ENCODE peak calls at places on chromosome 13, in seven cellular contexts. One of them, this sample, is unnamed.
A peak's percentile ranks its signal among the peaks of the same experiment; 100 is the strongest.

GRCh38 chr13:114263590-114263989 is 17.8 kb upstream of the UPF3A start:
- DNase-seq in HTR-8/SVneo: no peak
- DNase-seq in activated naive CD4-positive, alpha-beta T cell: no peak
- DNase-seq in left cardiac atrium: no peak
- DNase-seq in breast epithelium: no peak
- DNase-seq in HEK293T: no peak
- DNase-seq in stimulated activated CD8-positive, alpha-beta memory T cell treated with anti-CD3 and anti-CD28 coated beads, Interleukin-4, amount 100 ng/mL, for 24 hours: no peak
- DNase-seq in this sample: no peak

GRCh38 chr13:44451651-44452050 is 78.0 kb downstream of the SERP2 start:
- DNase-seq in HTR-8/SVneo: no peak
- DNase-seq in activated naive CD4-positive, alpha-beta T cell: no peak
- DNase-seq in left cardiac atrium: no peak
- DNase-seq in breast epithelium: no peak
- DNase-seq in HEK293T: no peak
- DNase-seq in stimulated activated CD8-positive, alpha-beta memory T cell treated with anti-CD3 and anti-CD28 coated beads, Interleukin-4, amount 100 ng/mL, for 24 hours: no peak
- DNase-seq in this sample: no peak

GRCh38 chr13:46106839-46107371 is 2.1 kb upstream of the CPB2 start:
- DNase-seq in HTR-8/SVneo: no peak
- DNase-seq in activated naive CD4-positive, alpha-beta T cell: no peak
- DNase-seq in left cardiac atrium: no peak
- DNase-seq in breast epithelium: no peak
- DNase-seq in HEK293T: no peak
- DNase-seq in stimulated activated CD8-positive, alpha-beta memory T cell treated with anti-CD3 and anti-CD28 coated beads, Interleukin-4, amount 100 ng/mL, for 24 hours: no peak
- DNase-seq in this sample: no peak

GRCh38 chr13:71602327-71602726 is 264.7 kb downstream of the DACH1 start:
- DNase-seq in HTR-8/SVneo: no peak
- DNase-seq in activated naive CD4-positive, alpha-beta T cell: no peak
- DNase-seq in left cardiac atrium: no peak
- DNase-seq in breast epithelium: no peak
- DNase-seq in HEK293T: no peak
- DNase-seq in stimulated activated CD8-positive, alpha-beta memory T cell treated with anti-CD3 and anti-CD28 coated beads, Interleukin-4, amount 100 ng/mL, for 24 hours: no peak
- DNase-seq in this sample: no peak

GRCh38 chr13:113123226-113124150 is 889 bp downstream of the F10 start:
- DNase-seq in HTR-8/SVneo: no peak
- DNase-seq in activated naive CD4-positive, alpha-beta T cell: no peak
- DNase-seq in left cardiac atrium: peak; percentile 16
- DNase-seq in breast epithelium: no peak
- DNase-seq in HEK293T: peak; percentile 12
- DNase-seq in stimulated activated CD8-positive, alpha-beta memory T cell treated with anti-CD3 and anti-CD28 coated beads, Interleukin-4, amount 100 ng/mL, for 24 hours: no peak
- DNase-seq in this sample: no peak

GRCh38 chr13:28530729-28531194 is 35.8 kb upstream of the FLT1 start:
- DNase-seq in HTR-8/SVneo: no peak
- DNase-seq in activated naive CD4-positive, alpha-beta T cell: no peak
- DNase-seq in left cardiac atrium: no peak
- DNase-seq in breast epithelium: no peak
- DNase-seq in HEK293T: peak; percentile 37
- DNase-seq in stimulated activated CD8-positive, alpha-beta memory T cell treated with anti-CD3 and anti-CD28 coated beads, Interleukin-4, amount 100 ng/mL, for 24 hours: no peak
- DNase-seq in this sample: no peak

GRCh38 chr13:79406597-79406908 is 498 bp upstream of the RBM26 start:
- DNase-seq in HTR-8/SVneo: no peak
- DNase-seq in activated naive CD4-positive, alpha-beta T cell: no peak
- DNase-seq in left cardiac atrium: no peak
- DNase-seq in breast epithelium: no peak
- DNase-seq in HEK293T: peak; percentile 75
- DNase-seq in stimulated activated CD8-positive, alpha-beta memory T cell treated with anti-CD3 and anti-CD28 coated beads, Interleukin-4, amount 100 ng/mL, for 24 hours: no peak
- DNase-seq in this sample: no peak

GRCh38 chr13:110309661-110310524 is 2.8 kb downstream of the COL4A2 start:
- DNase-seq in HTR-8/SVneo: no peak
- DNase-seq in activated naive CD4-positive, alpha-beta T cell: no peak
- DNase-seq in left cardiac atrium: no peak
- DNase-seq in breast epithelium: peak; percentile 17
- DNase-seq in HEK293T: no peak
- DNase-seq in stimulated activated CD8-positive, alpha-beta memory T cell treated with anti-CD3 and anti-CD28 coated beads, Interleukin-4, amount 100 ng/mL, for 24 hours: no peak
- DNase-seq in this sample: peak; percentile 59

GRCh38 chr13:93262729-93263128 is 36.1 kb downstream of the GPC6 start:
- DNase-seq in HTR-8/SVneo: no peak
- DNase-seq in activated naive CD4-positive, alpha-beta T cell: no peak
- DNase-seq in left cardiac atrium: no peak
- DNase-seq in breast epithelium: no peak
- DNase-seq in HEK293T: no peak
- DNase-seq in stimulated activated CD8-positive, alpha-beta memory T cell treated with anti-CD3 and anti-CD28 coated beads, Interleukin-4, amount 100 ng/mL, for 24 hours: no peak
- DNase-seq in this sample: no peak

GRCh38 chr13:79349011-79349410 is 57.0 kb downstream of the RBM26 start:
- DNase-seq in HTR-8/SVneo: no peak
- DNase-seq in activated naive CD4-positive, alpha-beta T cell: no peak
- DNase-seq in left cardiac atrium: no peak
- DNase-seq in breast epithelium: no peak
- DNase-seq in HEK293T: no peak
- DNase-seq in stimulated activated CD8-positive, alpha-beta memory T cell treated with anti-CD3 and anti-CD28 coated beads, Interleukin-4, amount 100 ng/mL, for 24 hours: no peak
- DNase-seq in this sample: no peak

GRCh38 chr13:48235100-48235813 is 2.3 kb downstream of the ITM2B start:
- DNase-seq in HTR-8/SVneo: no peak
- DNase-seq in activated naive CD4-positive, alpha-beta T cell: no peak
- DNase-seq in left cardiac atrium: no peak
- DNase-seq in breast epithelium: peak; percentile 72
- DNase-seq in HEK293T: peak; percentile 30
- DNase-seq in stimulated activated CD8-positive, alpha-beta memory T cell treated with anti-CD3 and anti-CD28 coated beads, Interleukin-4, amount 100 ng/mL, for 24 hours: no peak
- DNase-seq in this sample: no peak

GRCh38 chr13:20528451-20528850 is 2.8 kb upstream of the CRYL1 start:
- DNase-seq in HTR-8/SVneo: no peak
- DNase-seq in activated naive CD4-positive, alpha-beta T cell: no peak
- DNase-seq in left cardiac atrium: no peak
- DNase-seq in breast epithelium: no peak
- DNase-seq in HEK293T: no peak
- DNase-seq in stimulated activated CD8-positive, alpha-beta memory T cell treated with anti-CD3 and anti-CD28 coated beads, Interleukin-4, amount 100 ng/mL, for 24 hours: no peak
- DNase-seq in this sample: no peak

GRCh38 chr13:93771782-93772181 is 545.2 kb downstream of the GPC6 start:
- DNase-seq in HTR-8/SVneo: no peak
- DNase-seq in activated naive CD4-positive, alpha-beta T cell: no peak
- DNase-seq in left cardiac atrium: no peak
- DNase-seq in breast epithelium: no peak
- DNase-seq in HEK293T: no peak
- DNase-seq in stimulated activated CD8-positive, alpha-beta memory T cell treated with anti-CD3 and anti-CD28 coated beads, Interleukin-4, amount 100 ng/mL, for 24 hours: no peak
- DNase-seq in this sample: no peak

GRCh38 chr13:29369060-29369743 is 226.3 kb downstream of the SLC7A1 start:
- DNase-seq in HTR-8/SVneo: peak; percentile 17
- DNase-seq in activated naive CD4-positive, alpha-beta T cell: no peak
- DNase-seq in left cardiac atrium: no peak
- DNase-seq in breast epithelium: no peak
- DNase-seq in HEK293T: peak; percentile 32
- DNase-seq in stimulated activated CD8-positive, alpha-beta memory T cell treated with anti-CD3 and anti-CD28 coated beads, Interleukin-4, amount 100 ng/mL, for 24 hours: no peak
- DNase-seq in this sample: no peak

GRCh38 chr13:46595136-46595917 is 42.4 kb downstream of the LRCH1 start:
- DNase-seq in HTR-8/SVneo: no peak
- DNase-seq in activated naive CD4-positive, alpha-beta T cell: no peak
- DNase-seq in left cardiac atrium: no peak
- DNase-seq in breast epithelium: peak; percentile 80
- DNase-seq in HEK293T: no peak
- DNase-seq in stimulated activated CD8-positive, alpha-beta memory T cell treated with anti-CD3 and anti-CD28 coated beads, Interleukin-4, amount 100 ng/mL, for 24 hours: no peak
- DNase-seq in this sample: no peak